ENCODE peak calls at places on chromosomes 6 and 20, in six cellular contexts. R is epithelial cell of esophagus, Y is posterior vena cava, S is AG20443, M is endothelial cell, Q is fibroblast of the aortic adventitia. N is an unnamed sample.

GRCh38 chr6:34205466-34205865 is 31.2 kb upstream of the HMGA1 start:
- DNase-seq in M (no peak), S (no peak), Q (no peak), Y (no peak), R (peak), N (peak)

GRCh38 chr6:54085526-54085925 is 25.7 kb upstream of the MLIP start:
- DNase-seq in S (peak), M (no peak), R (peak), Y (no peak), Q (peak), N (peak)

GRCh38 chr6:146265051-146265450 is 236.2 kb downstream of the GRM1 start:
- DNase-seq in R (no peak), S (no peak), Y (no peak), Q (no peak), M (no peak), N (no peak)

GRCh38 chr6:111418971-111419693 is 63.9 kb downstream of the REV3L start:
- DNase-seq in S (peak), Q (peak), R (peak), Y (no peak), M (no peak), N (peak)

GRCh38 chr6:109490708-109491107 is 7.7 kb upstream of the ZBTB24 start:
- DNase-seq in S (no peak), M (no peak), Y (no peak), R (no peak), Q (no peak), N (no peak)

GRCh38 chr6:2713473-2714358 is 37.0 kb downstream of the MYLK4 start:
- DNase-seq in S (peak), Y (no peak), Q (peak), M (no peak), R (peak), N (no peak)

GRCh38 chr20:32191422-32191821 is 16.1 kb downstream of the PLAGL2 start:
- DNase-seq in M (no peak), Y (no peak), Q (no peak), S (no peak), R (no peak), N (no peak)

GRCh38 chr20:60138263-60139127 is 180.3 kb downstream of the CDH26 start:
- DNase-seq in Y (peak), Q (no peak), S (no peak), R (peak), M (no peak), N (peak)

GRCh38 chr6:169722362-169723199 is 1.7 kb downstream of the PHF10 start:
- DNase-seq in S (peak), R (peak), Q (peak), Y (peak), M (peak), N (peak)